ENCODE peak calls at places on chromosomes 3 and 15, in ten cellular contexts. B is left ventricle myocardium superior; J is NCI-H1417; O is COR-L47; M is NCI-H774; K is stimulated activated CD4-positive, alpha-beta T cell treated with anti-CD3 and anti-CD28 coated beads, TNF-alpha, amount 100 ng/mL, for 24 hours; D is nephron progenitor cell; U is lower leg skin; P is WERI-Rb-1; W is islet precursor cell. N is an unnamed sample.

GRCh38 chr3:128076783-128077624 is 24.8 kb downstream of the SEC61A1 start:
- DNase-seq in B (peak), J (peak), O (peak), M (no peak), K (peak), D (peak), U (no peak), P (no peak), W (peak), N (no peak)

GRCh38 chr3:46946856-46947544 is 29.5 kb downstream of the CCDC12 start:
- DNase-seq in B (peak), J (no peak), O (no peak), M (no peak), K (peak), D (no peak), U (no peak), P (no peak), W (peak), N (no peak)

GRCh38 chr3:4656646-4657318 is 163.6 kb downstream of the ITPR1 start:
- DNase-seq in B (no peak), J (no peak), O (no peak), M (no peak), K (no peak), D (no peak), U (no peak), P (no peak), W (no peak), N (no peak)

GRCh38 chr3:190807719-190808375 is 54.6 kb downstream of the GMNC start:
- DNase-seq in B (peak), J (peak), O (peak), M (peak), K (no peak), D (no peak), U (peak), P (no peak), W (no peak), N (peak)

GRCh38 chr15:68342351-68342750 is 64.8 kb downstream of the FEM1B start:
- DNase-seq in B (peak), J (no peak), O (no peak), M (no peak), K (no peak), D (no peak), U (no peak), P (no peak), W (no peak), N (no peak)

GRCh38 chr15:68797589-68798377 is 22.9 kb downstream of the ANP32A start:
- DNase-seq in B (no peak), J (no peak), O (no peak), M (no peak), K (no peak), D (no peak), U (no peak), P (peak), W (peak), N (no peak)

GRCh38 chr3:193851941-193852674 is 259.1 kb downstream of the OPA1 start:
- DNase-seq in B (peak), J (peak), O (no peak), M (no peak), K (no peak), D (peak), U (no peak), P (no peak), W (no peak), N (peak)

GRCh38 chr3:183560607-183561006 is 5.1 kb upstream of the KLHL6 start:
- DNase-seq in B (no peak), J (peak), O (no peak), M (no peak), K (no peak), D (no peak), U (no peak), P (peak), W (no peak), N (no peak)

GRCh38 chr15:91128028-91128427 is 28.0 kb downstream of the SV2B start:
- DNase-seq in B (no peak), J (no peak), O (no peak), M (no peak), K (no peak), D (no peak), U (no peak), P (no peak), W (no peak), N (no peak)

GRCh38 chr15:27454281-27455060 is 483.5 kb downstream of the GABRG3 start:
- DNase-seq in B (no peak), J (no peak), O (no peak), M (no peak), K (no peak), D (no peak), U (no peak), P (no peak), W (no peak), N (no peak)

GRCh38 chr3:177446160-177446559 is 248.9 kb upstream of the TBL1XR1 start:
- DNase-seq in B (no peak), J (peak), O (no peak), M (no peak), K (no peak), D (no peak), U (no peak), P (no peak), W (no peak), N (no peak)

GRCh38 chr15:30943654-30944335 is 40.1 kb downstream of the FAN1 start:
- DNase-seq in B (no peak), J (no peak), O (no peak), M (no peak), K (no peak), D (no peak), U (no peak), P (no peak), W (no peak), N (no peak)

GRCh38 chr3:111769965-111770364 is 89.1 kb upstream of the PHLDB2 start:
- DNase-seq in B (no peak), J (no peak), O (no peak), M (no peak), K (no peak), D (no peak), U (no peak), P (no peak), W (no peak), N (no peak)

GRCh38 chr3:126053513-126053912 is 30.4 kb downstream of the SLC41A3 start:
- DNase-seq in B (no peak), J (no peak), O (no peak), M (no peak), K (no peak), D (no peak), U (no peak), P (no peak), W (no peak), N (no peak)

GRCh38 chr3:186110975-186111974 is 2.4 kb upstream of the ETV5 start:
- DNase-seq in B (no peak), J (no peak), O (no peak), M (no peak), K (no peak), D (peak), U (no peak), P (no peak), W (no peak), N (no peak)

GRCh38 chr3:135667061-135667460 is 298.5 kb upstream of the PPP2R3A start:
- DNase-seq in B (no peak), J (no peak), O (no peak), M (no peak), K (no peak), D (no peak), U (no peak), P (no peak), W (no peak), N (no peak)

GRCh38 chr3:132660056-132660744 is at the start of gene UBA5:
- DNase-seq in B (peak), J (peak), O (peak), M (peak), K (peak), D (peak), U (peak), P (peak), W (peak), N (peak)

GRCh38 chr3:86814918-86815655 is 175.9 kb downstream of the VGLL3 start:
- DNase-seq in B (no peak), J (no peak), O (no peak), M (no peak), K (no peak), D (no peak), U (no peak), P (no peak), W (no peak), N (peak)